ENCODE peak calls at places on chromosome 11, in six cellular contexts. A, G, N, B, U and K are unnamed samples.

GRCh38 chr11:134779179-134779578 is 367.1 kb upstream of the B3GAT1 start:
- DNase-seq in A (no peak), G (no peak), N (no peak), B (no peak), U (no peak), K (no peak)

GRCh38 chr11:88521354-88522310 is 184.1 kb upstream of the CTSC start:
- DNase-seq in A (no peak), G (no peak), N (no peak), B (no peak), U (no peak), K (no peak)

GRCh38 chr11:121544956-121545355 is 92.2 kb upstream of the SORL1-AS1 start:
- DNase-seq in A (no peak), G (no peak), N (no peak), B (no peak), U (no peak), K (no peak)

GRCh38 chr11:47394322-47395224 is 13.8 kb upstream of the SLC39A13 start:
- DNase-seq in A (peak; percentile 86), G (peak; percentile 43), N (peak; percentile 52), B (peak; percentile 63), U (no peak), K (no peak)

GRCh38 chr11:43920598-43921419 is 21.6 kb upstream of the C11orf96 start:
- DNase-seq in A (peak; percentile 66), G (peak; percentile 34), N (peak; percentile 46), B (no peak), U (peak; percentile 97), K (no peak)

GRCh38 chr11:34281256-34281655 is 76.6 kb downstream of the ABTB2 start:
- DNase-seq in A (peak; percentile 55), G (no peak), N (no peak), B (no peak), U (no peak), K (no peak)

GRCh38 chr11:69918231-69918937 is 99.2 kb upstream of the FGF3 start:
- DNase-seq in A (peak; percentile 79), G (no peak), N (peak; percentile 74), B (peak; percentile 64), U (no peak), K (no peak)

GRCh38 chr11:72741849-72742521 is 10.2 kb downstream of the ARAP1 start:
- DNase-seq in A (no peak), G (no peak), N (no peak), B (no peak), U (no peak), K (no peak)

GRCh38 chr11:132137981-132138313 is 767.5 kb downstream of the NTM start:
- DNase-seq in A (no peak), G (no peak), N (no peak), B (no peak), U (no peak), K (no peak)

GRCh38 chr11:77515063-77515462 is 41.2 kb upstream of the PAK1 start:
- DNase-seq in A (no peak), G (no peak), N (no peak), B (no peak), U (no peak), K (no peak)

GRCh38 chr11:69534166-69534530 is 52.7 kb downstream of the LINC01488 start:
- DNase-seq in A (no peak), G (no peak), N (peak; percentile 69), B (no peak), U (no peak), K (no peak)

GRCh38 chr11:79708319-79708928 is 267.6 kb upstream of the TENM4 start:
- DNase-seq in A (no peak), G (peak; percentile 61), N (no peak), B (no peak), U (peak; percentile 35), K (peak; percentile 45)

GRCh38 chr11:20154381-20154780 is 5.9 kb downstream of the DBX1 start:
- DNase-seq in A (no peak), G (no peak), N (no peak), B (no peak), U (no peak), K (no peak)

GRCh38 chr11:69460540-69461257 is 20.8 kb upstream of the LINC01488 start:
- DNase-seq in A (peak; percentile 46), G (no peak), N (no peak), B (no peak), U (no peak), K (no peak)

GRCh38 chr11:12778506-12778905 is 104.3 kb downstream of the TEAD1 start:
- DNase-seq in A (no peak), G (no peak), N (no peak), B (no peak), U (no peak), K (no peak)

GRCh38 chr11:81007046-81007445 is 1566.2 kb upstream of the TENM4 start:
- DNase-seq in A (no peak), G (peak; percentile 26), N (no peak), B (no peak), U (no peak), K (no peak)

GRCh38 chr11:64358907-64359711 is at the start of gene RPS6KA4:
- DNase-seq in A (peak; percentile 72), G (peak; percentile 66), N (peak; percentile 74), B (peak; percentile 73), U (no peak), K (no peak)

GRCh38 chr11:67270256-67271211 is 4.3 kb downstream of the GRK2 start:
- DNase-seq in A (peak; percentile 86), G (no peak), N (no peak), B (peak; percentile 50), U (no peak), K (no peak)

GRCh38 chr11:115324569-115325432 is 179.4 kb downstream of the CADM1 start:
- DNase-seq in A (no peak), G (peak; percentile 87), N (peak; percentile 27), B (no peak), U (peak; percentile 51), K (peak; percentile 39)

GRCh38 chr11:118834428-118835028 is 43.6 kb upstream of the DDX6 start:
- DNase-seq in A (no peak), G (peak; percentile 48), N (no peak), B (no peak), U (no peak), K (no peak)

GRCh38 chr11:48005878-48006277 is 25.5 kb downstream of the PTPRJ start:
- DNase-seq in A (no peak), G (no peak), N (no peak), B (no peak), U (no peak), K (no peak)

GRCh38 chr11:128422576-128423370 is 164.6 kb downstream of the ETS1 start:
- DNase-seq in A (peak; percentile 55), G (no peak), N (peak; percentile 35), B (peak; percentile 66), U (no peak), K (no peak)

GRCh38 chr11:101870510-101870909 is 44.3 kb upstream of the CEP126 start:
- DNase-seq in A (no peak), G (no peak), N (no peak), B (no peak), U (no peak), K (no peak)

DNA sequence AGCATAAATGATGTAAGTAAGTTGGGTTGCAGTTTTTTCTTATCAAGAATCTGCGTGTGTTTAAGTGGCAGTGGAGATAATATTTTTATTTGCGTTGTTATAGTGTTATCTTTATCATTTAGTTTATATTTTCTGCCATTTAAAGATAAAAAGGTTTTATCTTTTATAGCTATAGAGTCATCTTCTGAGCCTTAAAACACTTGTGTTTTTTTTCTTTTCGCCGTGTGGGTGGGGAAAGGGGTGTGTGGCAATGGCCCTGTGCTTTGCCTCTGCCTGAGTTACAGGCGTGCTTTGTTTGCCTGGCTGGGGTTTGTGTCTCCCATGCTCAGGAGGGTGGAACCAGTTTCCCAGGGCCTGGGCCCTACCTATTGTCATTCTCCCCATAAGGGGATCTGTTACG is 16.2 kb downstream of the ARHGEF12 start:
- DNase-seq in A (no peak), G (no peak), N (no peak), B (no peak), U (no peak), K (no peak)
- H3K4me1 ChIP-seq in A (peaks cover 1% of the 10 kb centered on the region), G (peaks cover 2% of the 10 kb centered on the region), N (peaks cover 19% of the 10 kb centered on the region), B (peaks cover 53% of the 10 kb centered on the region), U (peaks cover 40% of the 10 kb centered on the region), K (no peaks in the 10 kb centered on the region)

GRCh38 chr11:61684870-61685610 is 4.8 kb downstream of the DAGLA start:
- DNase-seq in A (no peak), G (no peak), N (no peak), B (no peak), U (no peak), K (no peak)
- H3K4me1 ChIP-seq in A (no peaks in the 10 kb centered on the region), G (no peaks in the 10 kb centered on the region), N (peaks cover 30% of the 10 kb centered on the region), B (peaks cover 24% of the 10 kb centered on the region), U (peaks cover 31% of the 10 kb centered on the region), K (peaks cover 3% of the 10 kb centered on the region)

GRCh38 chr11:3228445-3228829 is 3.8 kb downstream of the MRGPRE start:
- DNase-seq in A (peak; percentile 26), G (no peak), N (no peak), B (peak; percentile 3), U (no peak), K (no peak)

GRCh38 chr11:3225159-3225758 is 6.6 kb upstream of the MRGPRG start:
- DNase-seq in A (peak; percentile 34), G (no peak), N (no peak), B (peak; percentile 11), U (no peak), K (no peak)

GRCh38 chr11:3227568-3228444 is 4.4 kb downstream of the MRGPRE start:
- DNase-seq in A (peak; percentile 38), G (no peak), N (no peak), B (peak; percentile 8), U (no peak), K (no peak)

GRCh38 chr11:3225826-3226750 is 6.1 kb downstream of the MRGPRE start:
- DNase-seq in A (peak; percentile 34), G (no peak), N (no peak), B (no peak), U (no peak), K (no peak)

DNA sequence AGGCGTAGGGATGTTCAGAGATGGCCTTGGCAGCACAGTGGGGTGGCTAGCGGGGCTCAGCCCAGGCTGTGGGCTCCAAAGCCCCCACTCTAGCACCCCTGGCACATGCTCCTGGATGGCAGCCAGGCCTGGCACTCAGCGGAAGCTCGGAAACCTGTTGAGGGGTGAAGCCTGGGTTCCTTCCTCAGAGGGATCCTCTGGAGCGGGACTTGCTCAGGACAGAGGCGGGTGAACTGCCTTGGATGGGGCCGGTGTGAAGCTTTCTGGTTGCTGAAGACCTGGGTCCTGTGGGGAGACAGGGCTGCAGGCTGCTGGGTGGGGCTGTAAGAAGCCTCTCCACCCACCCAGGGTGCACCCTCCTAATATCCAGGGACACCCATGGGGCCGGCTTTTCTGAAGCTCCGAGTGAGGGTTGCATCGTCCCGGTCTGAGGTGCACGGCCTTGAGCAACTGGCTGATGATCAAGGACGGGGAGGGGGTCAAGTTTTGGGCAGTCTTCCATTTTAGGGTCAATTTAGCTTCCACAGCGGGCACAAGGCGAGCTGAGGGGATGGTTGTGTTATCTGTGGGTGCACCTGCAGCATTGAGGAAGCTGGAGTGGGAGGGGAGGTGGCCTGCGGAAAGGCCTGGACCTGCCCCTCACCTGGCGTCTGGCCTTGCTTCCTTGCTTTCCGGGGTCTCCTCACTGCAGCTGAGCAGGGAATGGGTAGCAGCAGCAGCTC is 5.2 kb downstream of the MRGPRE start:
- DNase-seq in A (peak; percentile 35), G (no peak), N (no peak), B (peak; percentile 5), U (no peak), K (no peak)
- H3K4me1 ChIP-seq in A (no peaks in the 10 kb centered on the region), G (peaks cover 21% of the 10 kb centered on the region), N (no peaks in the 10 kb centered on the region), B (no peaks in the 10 kb centered on the region), U (peaks cover 3% of the 10 kb centered on the region), K (no peaks in the 10 kb centered on the region)

DNA sequence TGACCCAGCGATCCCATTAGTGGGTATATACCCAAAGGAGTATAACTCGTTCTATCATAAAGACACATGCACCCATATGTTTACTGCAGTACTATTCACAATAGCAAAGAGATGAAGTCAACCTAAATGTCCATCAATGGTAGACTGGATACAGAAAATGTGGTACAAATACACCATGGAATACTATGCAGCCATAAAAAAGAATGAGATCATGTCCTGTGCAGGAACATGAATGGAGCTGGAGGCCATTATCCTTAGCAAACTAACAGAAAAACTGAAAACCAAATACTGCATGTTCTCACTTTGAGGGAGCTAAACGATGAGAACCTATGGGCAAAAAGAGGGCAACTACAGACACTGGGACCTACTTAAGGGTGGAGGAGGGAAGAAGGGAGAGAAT is 146.8 kb downstream of the SBF2 start:
- DNase-seq in A (no peak), G (no peak), N (no peak), B (no peak), U (no peak), K (no peak)
- H3K4me1 ChIP-seq in A (no peaks in the 10 kb centered on the region), G (no peaks in the 10 kb centered on the region), N (no peaks in the 10 kb centered on the region), B (no peaks in the 10 kb centered on the region), U (no peaks in the 10 kb centered on the region), K (no peaks in the 10 kb centered on the region)